ENCODE peak calls at places on chromosomes 3 and 15, in six cellular contexts. One of them, this sample, is unnamed.

GRCh38 chr3:69006083-69006482 is 7.4 kb downstream of the EOGT start:
- DNase-seq in fibroblast of the aortic adventitia: no peak
- DNase-seq in Calu3: no peak
- DNase-seq in HFFc6: no peak
- DNase-seq in mammary epithelial cell: peak; percentile 30
- DNase-seq in WTC11: no peak
- DNase-seq in this sample: no peak

GRCh38 chr3:107458871-107459270 is 63.9 kb upstream of the BBX start:
- DNase-seq in Calu3: no peak
- DNase-seq in WTC11: no peak
- DNase-seq in fibroblast of the aortic adventitia: peak; percentile 39
- DNase-seq in mammary epithelial cell: no peak
- DNase-seq in HFFc6: no peak
- DNase-seq in this sample: no peak

GRCh38 chr3:40304352-40304751 is 5.2 kb upstream of the EIF1B start:
- DNase-seq in WTC11: no peak
- DNase-seq in fibroblast of the aortic adventitia: no peak
- DNase-seq in HFFc6: no peak
- DNase-seq in mammary epithelial cell: no peak
- DNase-seq in Calu3: no peak
- DNase-seq in this sample: no peak

GRCh38 chr3:152835311-152836102 is 576 bp downstream of the P2RY1 start:
- DNase-seq in fibroblast of the aortic adventitia: peak; percentile 45
- DNase-seq in Calu3: peak; percentile 81
- DNase-seq in HFFc6: no peak
- DNase-seq in mammary epithelial cell: peak; percentile 52
- DNase-seq in WTC11: peak; percentile 71
- DNase-seq in this sample: peak; percentile 69

GRCh38 chr15:100918690-100919480 is at the start of gene LRRK1:
- DNase-seq in mammary epithelial cell: peak; percentile 60
- DNase-seq in Calu3: peak; percentile 72
- DNase-seq in WTC11: peak; percentile 50
- DNase-seq in fibroblast of the aortic adventitia: peak; percentile 50
- DNase-seq in HFFc6: no peak
- DNase-seq in this sample: peak; percentile 65

GRCh38 chr3:188468672-188469071 is 314.7 kb downstream of the LPP start:
- DNase-seq in WTC11: no peak
- DNase-seq in mammary epithelial cell: no peak
- DNase-seq in fibroblast of the aortic adventitia: peak; percentile 13
- DNase-seq in Calu3: no peak
- DNase-seq in HFFc6: no peak
- DNase-seq in this sample: no peak

GRCh38 chr3:50504681-50505080 is 1.2 kb upstream of the CACNA2D2 start:
- DNase-seq in fibroblast of the aortic adventitia: no peak
- DNase-seq in mammary epithelial cell: no peak
- DNase-seq in HFFc6: no peak
- DNase-seq in WTC11: no peak
- DNase-seq in Calu3: no peak
- DNase-seq in this sample: no peak

GRCh38 chr3:197878427-197878826 is 71.6 kb upstream of the RPL35A start:
- DNase-seq in fibroblast of the aortic adventitia: no peak
- DNase-seq in WTC11: no peak
- DNase-seq in HFFc6: no peak
- DNase-seq in mammary epithelial cell: no peak
- DNase-seq in Calu3: no peak
- DNase-seq in this sample: peak; percentile 46

GRCh38 chr15:73792429-73792828 is 39.3 kb upstream of the INSYN1 start:
- DNase-seq in mammary epithelial cell: no peak
- DNase-seq in WTC11: no peak
- DNase-seq in fibroblast of the aortic adventitia: no peak
- DNase-seq in HFFc6: no peak
- DNase-seq in Calu3: no peak
- DNase-seq in this sample: no peak

GRCh38 chr3:146929696-146930095 is 324.6 kb upstream of the PLSCR5 start:
- DNase-seq in fibroblast of the aortic adventitia: peak; percentile 65
- DNase-seq in WTC11: no peak
- DNase-seq in mammary epithelial cell: no peak
- DNase-seq in HFFc6: no peak
- DNase-seq in Calu3: no peak
- DNase-seq in this sample: no peak

GRCh38 chr3:182597621-182598041 is 195.7 kb upstream of the ATP11B start:
- DNase-seq in WTC11: no peak
- DNase-seq in mammary epithelial cell: peak; percentile 89
- DNase-seq in HFFc6: no peak
- DNase-seq in fibroblast of the aortic adventitia: peak; percentile 1
- DNase-seq in Calu3: peak; percentile 48
- DNase-seq in this sample: no peak

GRCh38 chr3:11091791-11092190 is 62.5 kb upstream of the HRH1 start:
- DNase-seq in Calu3: no peak
- DNase-seq in fibroblast of the aortic adventitia: no peak
- DNase-seq in mammary epithelial cell: no peak
- DNase-seq in WTC11: no peak
- DNase-seq in HFFc6: no peak
- DNase-seq in this sample: no peak

GRCh38 chr3:11091088-11091590 is 63.2 kb upstream of the HRH1 start:
- DNase-seq in mammary epithelial cell: no peak
- DNase-seq in WTC11: no peak
- DNase-seq in HFFc6: no peak
- DNase-seq in fibroblast of the aortic adventitia: peak; percentile 72
- DNase-seq in Calu3: no peak
- DNase-seq in this sample: no peak

GRCh38 chr3:11095932-11096265 is 58.4 kb upstream of the HRH1 start:
- DNase-seq in WTC11: no peak
- DNase-seq in Calu3: no peak
- DNase-seq in HFFc6: no peak
- DNase-seq in fibroblast of the aortic adventitia: no peak
- DNase-seq in mammary epithelial cell: no peak
- DNase-seq in this sample: no peak

GRCh38 chr3:11096266-11097135 is 57.8 kb upstream of the HRH1 start:
- DNase-seq in mammary epithelial cell: peak; percentile 93
- DNase-seq in fibroblast of the aortic adventitia: peak; percentile 88
- DNase-seq in Calu3: peak; percentile 71
- DNase-seq in WTC11: peak; percentile 34
- DNase-seq in HFFc6: peak; percentile 79
- DNase-seq in this sample: peak; percentile 29

GRCh38 chr3:11093823-11094340 is 60.4 kb upstream of the HRH1 start:
- DNase-seq in WTC11: no peak
- DNase-seq in Calu3: no peak
- DNase-seq in HFFc6: no peak
- DNase-seq in mammary epithelial cell: no peak
- DNase-seq in fibroblast of the aortic adventitia: no peak
- DNase-seq in this sample: no peak
- TF ChIP-seq CTCF in WTC11: no peak
- TF ChIP-seq CTCF in Calu3: no peak
- TF ChIP-seq CTCF in HFFc6: no peak
- TF ChIP-seq CTCF in mammary epithelial cell: no peak
- TF ChIP-seq CTCF in fibroblast of the aortic adventitia: no peak
- TF ChIP-seq CTCF in this sample: no peak

DNA sequence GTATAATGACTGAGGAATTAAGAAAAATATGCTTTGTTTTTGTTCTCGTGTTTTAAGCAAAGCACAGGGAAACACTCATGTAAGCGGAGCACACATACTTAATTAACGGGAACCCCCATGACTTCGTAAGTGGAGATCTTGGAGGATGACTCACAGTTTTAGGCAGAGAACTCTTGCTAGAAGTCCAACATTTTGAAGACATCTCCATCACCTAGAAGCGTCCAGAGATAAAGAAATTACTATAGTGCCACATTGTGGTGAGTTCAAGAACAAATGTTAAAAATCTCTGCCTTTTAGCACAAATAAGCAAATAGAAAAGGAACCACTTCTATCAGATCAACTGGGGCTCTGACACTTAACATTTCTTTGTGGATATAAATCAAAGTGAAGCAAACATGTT is 194.1 kb upstream of the ARHGEF26 start:
- DNase-seq in mammary epithelial cell: peak; percentile 54
- DNase-seq in Calu3: no peak
- DNase-seq in WTC11: no peak
- DNase-seq in fibroblast of the aortic adventitia: peak; percentile 88
- DNase-seq in HFFc6: peak; percentile 10
- DNase-seq in this sample: peak; percentile 11
- TF ChIP-seq CTCF in mammary epithelial cell: peak; percentile 32
- TF ChIP-seq CTCF in Calu3: peak; percentile 38
- TF ChIP-seq CTCF in WTC11: no peak
- TF ChIP-seq CTCF in fibroblast of the aortic adventitia: peak; percentile 24
- TF ChIP-seq CTCF in HFFc6: peak; percentile 23
- TF ChIP-seq CTCF in this sample: peak; percentile 13

DNA sequence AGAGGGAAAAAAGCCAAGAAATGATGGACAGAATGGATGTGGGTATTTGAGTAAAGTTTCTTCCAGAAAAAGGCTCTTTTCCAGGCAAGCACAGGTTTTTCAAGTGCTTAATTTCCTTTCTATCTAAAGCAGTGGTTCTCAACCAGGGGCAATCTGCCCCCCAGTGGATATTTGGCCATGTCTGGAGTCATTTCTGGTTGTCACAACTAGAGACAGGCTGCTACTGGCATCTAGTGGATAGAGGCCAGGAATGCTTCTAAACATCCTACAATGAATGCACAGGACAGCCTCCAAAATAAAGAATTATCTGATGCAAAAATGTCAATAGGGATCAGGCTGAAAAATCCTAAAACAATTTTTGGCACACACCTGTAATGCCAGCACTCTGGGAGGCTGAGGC is 23.9 kb downstream of the SEC22C start:
- DNase-seq in Calu3: no peak
- DNase-seq in mammary epithelial cell: no peak
- DNase-seq in fibroblast of the aortic adventitia: no peak
- DNase-seq in HFFc6: no peak
- DNase-seq in WTC11: no peak
- DNase-seq in this sample: no peak
- TF ChIP-seq CTCF in Calu3: no peak
- TF ChIP-seq CTCF in mammary epithelial cell: peak; percentile 21
- TF ChIP-seq CTCF in fibroblast of the aortic adventitia: no peak
- TF ChIP-seq CTCF in HFFc6: peak; percentile 7
- TF ChIP-seq CTCF in WTC11: no peak
- TF ChIP-seq CTCF in this sample: peak; percentile 14

GRCh38 chr3:25748189-25748588 is 35.1 kb downstream of the NGLY1 start:
- DNase-seq in Calu3: no peak
- DNase-seq in WTC11: no peak
- DNase-seq in HFFc6: no peak
- DNase-seq in mammary epithelial cell: no peak
- DNase-seq in fibroblast of the aortic adventitia: no peak
- DNase-seq in this sample: no peak

GRCh38 chr3:25747033-25747432 is 36.2 kb downstream of the NGLY1 start:
- DNase-seq in HFFc6: no peak
- DNase-seq in fibroblast of the aortic adventitia: no peak
- DNase-seq in Calu3: no peak
- DNase-seq in mammary epithelial cell: peak; percentile 65
- DNase-seq in WTC11: no peak
- DNase-seq in this sample: no peak

DNA sequence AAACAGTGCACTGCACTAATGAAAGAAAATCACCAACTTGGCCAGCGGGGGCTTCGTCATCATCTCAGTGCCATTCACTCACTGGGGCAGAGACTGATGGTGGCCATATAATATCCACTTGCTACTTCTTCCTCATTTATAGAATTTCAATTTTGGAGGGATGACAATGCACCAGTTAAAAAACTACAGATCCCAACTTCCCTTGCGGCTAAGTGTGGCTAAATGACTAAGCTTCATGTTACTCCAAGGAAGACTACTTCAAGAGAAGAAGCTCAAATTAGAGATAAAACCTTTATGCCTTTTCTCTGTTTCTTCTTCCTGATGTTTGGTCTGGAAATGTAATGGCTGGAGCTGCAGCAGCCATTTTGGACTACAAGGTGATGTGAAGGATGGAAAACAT is 38.8 kb downstream of the NGLY1 start:
- DNase-seq in HFFc6: no peak
- DNase-seq in Calu3: no peak
- DNase-seq in WTC11: no peak
- DNase-seq in fibroblast of the aortic adventitia: no peak
- DNase-seq in mammary epithelial cell: no peak
- DNase-seq in this sample: no peak
- TF ChIP-seq CTCF in HFFc6: no peak
- TF ChIP-seq CTCF in Calu3: no peak
- TF ChIP-seq CTCF in WTC11: no peak
- TF ChIP-seq CTCF in fibroblast of the aortic adventitia: no peak
- TF ChIP-seq CTCF in mammary epithelial cell: no peak
- TF ChIP-seq CTCF in this sample: no peak

GRCh38 chr3:112814256-112814655 is 32.4 kb downstream of the CD200R1L start:
- DNase-seq in fibroblast of the aortic adventitia: peak; percentile 93
- DNase-seq in WTC11: no peak
- DNase-seq in HFFc6: peak; percentile 66
- DNase-seq in Calu3: no peak
- DNase-seq in mammary epithelial cell: peak; percentile 46
- DNase-seq in this sample: no peak
- TF ChIP-seq CTCF in fibroblast of the aortic adventitia: peak; percentile 69
- TF ChIP-seq CTCF in WTC11: no peak
- TF ChIP-seq CTCF in HFFc6: peak; percentile 78
- TF ChIP-seq CTCF in Calu3: no peak
- TF ChIP-seq CTCF in mammary epithelial cell: peak; percentile 66
- TF ChIP-seq CTCF in this sample: peak; percentile 4

GRCh38 chr3:14156201-14156600 is 22.2 kb downstream of the XPC start:
- DNase-seq in mammary epithelial cell: no peak
- DNase-seq in WTC11: no peak
- DNase-seq in HFFc6: no peak
- DNase-seq in Calu3: no peak
- DNase-seq in fibroblast of the aortic adventitia: no peak
- DNase-seq in this sample: no peak
- TF ChIP-seq CTCF in mammary epithelial cell: no peak
- TF ChIP-seq CTCF in WTC11: no peak
- TF ChIP-seq CTCF in HFFc6: no peak
- TF ChIP-seq CTCF in Calu3: no peak
- TF ChIP-seq CTCF in fibroblast of the aortic adventitia: no peak
- TF ChIP-seq CTCF in this sample: no peak

GRCh38 chr3:86986666-86987420 is 4.1 kb downstream of the VGLL3 start:
- DNase-seq in Calu3: no peak
- DNase-seq in fibroblast of the aortic adventitia: peak; percentile 76
- DNase-seq in HFFc6: peak; percentile 54
- DNase-seq in mammary epithelial cell: peak; percentile 59
- DNase-seq in WTC11: no peak
- DNase-seq in this sample: no peak
- TF ChIP-seq CTCF in Calu3: no peak
- TF ChIP-seq CTCF in fibroblast of the aortic adventitia: no peak
- TF ChIP-seq CTCF in HFFc6: no peak
- TF ChIP-seq CTCF in mammary epithelial cell: no peak
- TF ChIP-seq CTCF in WTC11: no peak
- TF ChIP-seq CTCF in this sample: no peak

GRCh38 chr3:192516850-192517249 is 210.5 kb downstream of the FGF12 start:
- DNase-seq in Calu3: no peak
- DNase-seq in mammary epithelial cell: no peak
- DNase-seq in fibroblast of the aortic adventitia: no peak
- DNase-seq in HFFc6: no peak
- DNase-seq in WTC11: no peak
- DNase-seq in this sample: no peak

GRCh38 chr3:192514081-192514753 is 213.1 kb downstream of the FGF12 start:
- DNase-seq in WTC11: peak; percentile 55
- DNase-seq in fibroblast of the aortic adventitia: peak; percentile 15
- DNase-seq in HFFc6: no peak
- DNase-seq in mammary epithelial cell: peak; percentile 3
- DNase-seq in Calu3: peak; percentile 60
- DNase-seq in this sample: no peak

GRCh38 chr3:192515661-192516040 is 211.7 kb downstream of the FGF12 start:
- DNase-seq in fibroblast of the aortic adventitia: no peak
- DNase-seq in WTC11: no peak
- DNase-seq in mammary epithelial cell: no peak
- DNase-seq in Calu3: no peak
- DNase-seq in HFFc6: no peak
- DNase-seq in this sample: no peak

GRCh38 chr3:192514754-192515660 is 212.3 kb downstream of the FGF12 start:
- DNase-seq in HFFc6: no peak
- DNase-seq in WTC11: peak; percentile 86
- DNase-seq in mammary epithelial cell: no peak
- DNase-seq in fibroblast of the aortic adventitia: no peak
- DNase-seq in Calu3: peak; percentile 93
- DNase-seq in this sample: no peak
- TF ChIP-seq CTCF in HFFc6: no peak
- TF ChIP-seq CTCF in WTC11: peak; percentile 41
- TF ChIP-seq CTCF in mammary epithelial cell: no peak
- TF ChIP-seq CTCF in fibroblast of the aortic adventitia: no peak
- TF ChIP-seq CTCF in Calu3: peak; percentile 82
- TF ChIP-seq CTCF in this sample: no peak

GRCh38 chr3:11539677-11540076 is 104.0 kb downstream of the VGLL4 start:
- DNase-seq in mammary epithelial cell: no peak
- DNase-seq in fibroblast of the aortic adventitia: no peak
- DNase-seq in HFFc6: no peak
- DNase-seq in Calu3: no peak
- DNase-seq in WTC11: peak; percentile 46
- DNase-seq in this sample: no peak
- TF ChIP-seq CTCF in mammary epithelial cell: no peak
- TF ChIP-seq CTCF in fibroblast of the aortic adventitia: no peak
- TF ChIP-seq CTCF in HFFc6: no peak
- TF ChIP-seq CTCF in Calu3: no peak
- TF ChIP-seq CTCF in WTC11: no peak
- TF ChIP-seq CTCF in this sample: no peak

This sample was measured in GM10248.